ENCODE peak calls at places on chromosomes 5 and 9, in four cellular contexts. V, Y, M and G are unnamed samples. For H3K4me1, the result is how much of the 10 kb centered on the place peaks cover.

GRCh38 chr5:173265433-173265832 is 30.4 kb upstream of the NKX2-5 start:
- DNase-seq in V (no peak), Y (no peak), M (no peak), G (no peak)

GRCh38 chr5:138386290-138386689 is 33.8 kb downstream of the KDM3B start:
- DNase-seq in V (no peak), Y (no peak), M (no peak), G (no peak)

GRCh38 chr5:28927559-28928326 is 1889.4 kb upstream of the CDH9 start:
- DNase-seq in V (peak), Y (peak), M (no peak), G (no peak)

GRCh38 chr5:61379677-61380076 is 47.6 kb downstream of the ZSWIM6 start:
- DNase-seq in V (no peak), Y (no peak), M (no peak), G (no peak)

GRCh38 chr9:13023498-13023897 is 248.7 kb downstream of the LURAP1L start:
- DNase-seq in V (no peak), Y (no peak), M (no peak), G (no peak)

GRCh38 chr9:130311019-130311773 is 45.6 kb downstream of the HMCN2 start:
- DNase-seq in V (peak), Y (no peak), M (no peak), G (no peak)

GRCh38 chr9:106862115-106862945 is 636 bp upstream of the ZNF462 start:
- DNase-seq in V (no peak), Y (peak), M (no peak), G (no peak)

GRCh38 chr5:76514254-76514653 is 108.9 kb downstream of the F2RL2 start:
- DNase-seq in V (no peak), Y (no peak), M (no peak), G (no peak)

GRCh38 chr9:6896562-6896961 is 138.8 kb downstream of the KDM4C start:
- DNase-seq in V (no peak), Y (no peak), M (no peak), G (peak)

GRCh38 chr5:103232393-103232999 is 26.1 kb upstream of the MACIR start:
- DNase-seq in V (no peak), Y (peak), M (no peak), G (peak)

GRCh38 chr5:72067682-72068470 is 39.4 kb upstream of the MAP1B start:
- DNase-seq in V (no peak), Y (peak), M (no peak), G (no peak)

GRCh38 chr5:173123416-173123815 is 20.9 kb upstream of the BNIP1 start:
- DNase-seq in V (no peak), Y (no peak), M (no peak), G (no peak)

GRCh38 chr5:157951673-157952373 is 92.9 kb upstream of the CLINT1 start:
- DNase-seq in V (no peak), Y (no peak), M (no peak), G (no peak)

GRCh38 chr9:98708103-98708932 is 417 bp downstream of the GABBR2 start:
- DNase-seq in V (no peak), Y (no peak), M (no peak), G (no peak)

GRCh38 chr9:98708933-98709911 is at the start of gene GABBR2:
- DNase-seq in V (no peak), Y (no peak), M (no peak), G (no peak)

GRCh38 chr9:98709968-98710965 is 1.5 kb upstream of the GABBR2 start:
- DNase-seq in V (no peak), Y (no peak), M (no peak), G (no peak)

GRCh38 chr9:98707158-98708102 is 1.3 kb downstream of the GABBR2 start:
- DNase-seq in V (peak), Y (peak), M (no peak), G (no peak)

DNA sequence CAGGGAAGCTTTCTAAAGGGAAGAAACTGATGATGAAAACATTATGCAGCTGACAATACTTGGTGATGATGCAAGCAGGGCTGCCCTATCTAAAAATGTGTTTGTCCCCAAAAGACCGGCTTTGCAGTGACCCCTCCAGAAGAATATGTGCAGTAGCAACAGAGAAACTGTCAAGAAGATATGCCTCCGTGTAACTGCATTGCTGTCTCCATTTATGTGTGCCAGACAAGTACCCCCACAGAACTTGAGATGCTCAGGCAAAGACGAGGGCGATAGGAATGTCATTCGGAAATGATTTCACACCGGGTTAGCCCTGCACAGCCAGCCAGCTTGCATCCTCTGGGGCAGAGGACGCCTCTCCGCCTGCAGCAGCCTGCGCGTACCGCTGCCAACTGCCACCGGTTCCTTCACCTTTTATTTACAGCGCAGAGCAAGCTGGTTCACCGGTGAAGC is 2.1 kb downstream of the GABBR2 start:
- DNase-seq in V (no peak), Y (no peak), M (no peak), G (no peak)
- H3K4me3 ChIP-seq in V (no peak), Y (peak), M (no peak), G (no peak)

GRCh38 chr5:1298067-1298551 is 3.2 kb upstream of the TERT start:
- DNase-seq in V (peak), Y (no peak), M (no peak), G (no peak)

GRCh38 chr5:1295650-1296037 is 776 bp upstream of the TERT start:
- DNase-seq in V (peak), Y (no peak), M (no peak), G (no peak)

GRCh38 chr5:1294839-1295649 is at the start of gene TERT:
- DNase-seq in V (peak), Y (peak), M (peak), G (peak)

GRCh38 chr5:1298723-1299510 is 4.0 kb upstream of the TERT start:
- DNase-seq in V (peak), Y (no peak), M (no peak), G (no peak)

DNA sequence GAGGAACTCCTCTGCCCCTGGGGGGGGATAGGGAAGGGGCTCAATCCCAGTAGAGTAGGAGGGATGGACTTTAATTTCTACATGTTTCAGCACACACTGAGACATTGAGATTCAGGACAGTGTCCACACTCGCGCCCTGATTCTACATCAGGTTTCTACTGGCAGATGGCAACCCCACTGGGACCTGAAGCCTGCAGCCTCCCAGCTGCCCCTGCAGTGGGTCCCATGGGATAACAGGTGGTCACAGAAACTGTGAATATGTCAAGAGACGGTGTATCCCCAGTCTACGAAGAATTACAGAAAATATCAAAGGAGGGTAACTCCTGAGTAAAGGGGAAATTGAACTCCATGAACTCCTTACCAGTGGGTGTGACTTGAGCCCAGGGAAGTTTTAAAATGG is 2.4 kb upstream of the TERT start:
- DNase-seq in V (no peak), Y (no peak), M (no peak), G (no peak)
- H3K4me1 ChIP-seq in V (under half), Y (under half), M (under half), G (under half)

GRCh38 chr5:19352120-19352519 is 635.9 kb downstream of the CDH18 start:
- DNase-seq in V (no peak), Y (no peak), M (no peak), G (no peak)
- H3K4me3 ChIP-seq in V (no peak), Y (no peak), M (no peak), G (no peak)

DNA sequence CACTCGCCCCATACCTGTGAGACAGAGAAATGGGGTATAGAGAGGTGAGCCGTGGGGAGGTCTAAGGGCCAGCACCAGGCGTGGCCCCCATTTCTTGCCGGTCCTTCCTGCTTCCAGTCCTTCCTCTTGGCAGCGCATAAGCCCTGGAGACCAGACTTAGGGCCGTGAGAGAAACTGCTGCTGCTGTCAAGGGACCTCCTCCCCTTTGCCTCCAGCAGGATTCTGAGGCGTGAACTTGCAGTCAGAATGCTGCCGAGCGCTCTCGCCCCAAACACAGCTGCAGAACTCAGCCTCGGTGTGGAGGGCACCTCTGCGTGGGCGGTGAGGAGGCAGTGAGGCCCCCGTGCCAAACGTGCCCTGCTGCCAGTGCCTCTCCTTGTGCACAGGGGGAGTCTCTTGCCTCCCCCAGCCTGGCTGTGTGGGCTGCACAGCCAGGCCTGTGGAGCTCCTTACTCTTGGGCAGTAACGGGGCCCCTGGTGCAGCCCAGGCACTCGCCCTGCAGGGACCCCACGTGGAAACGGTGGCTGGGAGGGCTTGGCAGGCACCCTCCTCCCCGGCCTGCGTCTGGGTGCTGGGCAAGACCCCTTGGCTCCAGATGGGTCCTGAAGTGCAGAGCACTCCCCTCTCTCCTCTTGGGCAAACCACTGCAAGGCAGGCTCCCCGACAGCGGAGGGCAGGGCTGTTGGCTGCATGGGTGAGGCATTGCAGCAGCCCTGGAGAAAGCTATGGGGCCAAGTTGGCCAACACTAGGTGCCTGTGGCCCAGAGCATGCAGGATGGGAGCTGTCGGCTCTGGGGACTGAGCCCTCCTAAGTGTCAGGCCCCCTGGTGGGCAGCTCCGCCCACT is 85.4 kb downstream of the RXRA start:
- DNase-seq in V (no peak), Y (no peak), M (no peak), G (no peak)
- H3K4me1 ChIP-seq in V (half or more), Y (half or more), M (under half), G (under half)